ENCODE peak calls at places on chromosomes 11 and 22, in five cellular contexts. R, B, T, X and V are unnamed samples.
A peak's percentile ranks its signal among the peaks of the same experiment; 100 is the strongest.

GRCh38 chr11:112025682-112026081 is 474 bp downstream of the DLAT start:
- DNase-seq in R (no peak), B (no peak), T (peak; percentile 48), X (no peak), V (peak; percentile 24)

GRCh38 chr22:50625568-50626313 is 2.2 kb downstream of the ARSA start:
- DNase-seq in R (no peak), B (peak; percentile 59), T (no peak), X (no peak), V (no peak)

GRCh38 chr11:66904055-66904454 is 47.2 kb downstream of the LRFN4 start:
- DNase-seq in R (no peak), B (peak; percentile 8), T (no peak), X (no peak), V (peak; percentile 53)

GRCh38 chr11:87232320-87232719 is 194.6 kb downstream of the TMEM135 start:
- DNase-seq in R (no peak), B (no peak), T (no peak), X (no peak), V (no peak)

GRCh38 chr11:115291391-115291744 is 212.8 kb downstream of the CADM1 start:
- DNase-seq in R (no peak), B (no peak), T (no peak), X (no peak), V (no peak)

GRCh38 chr11:119248750-119249670 is 42.9 kb downstream of the CBL start:
- DNase-seq in R (no peak), B (no peak), T (no peak), X (no peak), V (no peak)

GRCh38 chr11:79312591-79313267 is 128.1 kb downstream of the TENM4 start:
- DNase-seq in R (peak; percentile 19), B (peak; percentile 72), T (no peak), X (peak; percentile 9), V (no peak)

GRCh38 chr22:39428597-39429071 is 28.2 kb upstream of the MGAT3 start:
- DNase-seq in R (no peak), B (peak; percentile 59), T (peak; percentile 62), X (no peak), V (no peak)

GRCh38 chr22:45871721-45872120 is 105.2 kb downstream of the WNT7B start:
- DNase-seq in R (no peak), B (no peak), T (no peak), X (no peak), V (no peak)

GRCh38 chr11:90363739-90364138 is 140.9 kb upstream of the CHORDC1 start:
- DNase-seq in R (no peak), B (no peak), T (no peak), X (no peak), V (no peak)

GRCh38 chr22:46356496-46357185 is 21.1 kb downstream of the TRMU start:
- DNase-seq in R (no peak), B (peak; percentile 28), T (no peak), X (no peak), V (no peak)

GRCh38 chr11:119023741-119024140 is 5.2 kb downstream of the TRAPPC4 start:
- DNase-seq in R (no peak), B (no peak), T (no peak), X (no peak), V (no peak)

GRCh38 chr11:69501891-69502860 is 20.7 kb downstream of the LINC01488 start:
- DNase-seq in R (no peak), B (peak; percentile 65), T (no peak), X (no peak), V (no peak)

GRCh38 chr22:37431811-37432707 is 4.8 kb upstream of the ELFN2 start:
- DNase-seq in R (no peak), B (no peak), T (peak; percentile 84), X (no peak), V (peak; percentile 100)

GRCh38 chr11:74412733-74413359 is 14.6 kb upstream of the PGM2L1 start:
- DNase-seq in R (no peak), B (no peak), T (no peak), X (no peak), V (peak; percentile 66)